ENCODE peak calls at places on chromosomes 6 and 20, in ten cellular contexts. E, X, C, O, M, L, S, F, U and Y are unnamed samples.
A peak's percentile ranks its signal among the peaks of the same experiment; 100 is the strongest.

GRCh38 chr20:25699914-25700313 is 3.3 kb upstream of the ZNF337 start:
- DNase-seq in F (no peak), M (no peak), O (no peak), U (no peak), L (no peak), X (no peak), E (no peak), S (peak; percentile 53), C (no peak), Y (no peak)

GRCh38 chr6:127118505-127119360 is at the start of gene RSPO3:
- DNase-seq in O (peak; percentile 65), X (peak; percentile 62), L (no peak), F (peak; percentile 70), U (no peak), S (peak; percentile 81), M (no peak), C (no peak), E (no peak), Y (peak; percentile 7)

GRCh38 chr20:34268851-34269668 is 27.8 kb downstream of the ASIP start:
- DNase-seq in M (no peak), E (no peak), O (peak; percentile 35), S (no peak), L (peak; percentile 35), C (no peak), F (peak; percentile 71), U (no peak), X (peak; percentile 66), Y (peak; percentile 62)

GRCh38 chr20:57998276-57998675 is 230.2 kb downstream of the ANKRD60 start:
- DNase-seq in X (no peak), M (no peak), U (no peak), E (no peak), O (no peak), C (no peak), F (no peak), S (no peak), L (no peak), Y (no peak)

GRCh38 chr20:2757001-2757400 is 43.4 kb downstream of the CPXM1 start:
- DNase-seq in L (no peak), O (no peak), U (no peak), X (no peak), S (no peak), E (no peak), C (no peak), M (no peak), F (no peak), Y (no peak)

GRCh38 chr6:52161689-52162438 is 24.3 kb upstream of the IL17A start:
- DNase-seq in U (no peak), C (no peak), O (no peak), X (no peak), E (no peak), M (no peak), S (no peak), F (no peak), L (no peak), Y (no peak)

GRCh38 chr6:109073344-109074235 is 21.1 kb downstream of the SESN1 start:
- DNase-seq in F (no peak), O (peak; percentile 24), L (no peak), X (no peak), E (peak; percentile 9), U (no peak), M (peak; percentile 67), C (no peak), S (peak; percentile 45), Y (peak; percentile 78)

GRCh38 chr20:21102252-21102609 is 3.9 kb downstream of the LINC00237 start:
- DNase-seq in S (no peak), M (no peak), E (no peak), U (no peak), C (no peak), F (no peak), O (no peak), X (peak; percentile 57), L (no peak), Y (no peak)

GRCh38 chr6:24154121-24154520 is 28.1 kb downstream of the NRSN1 start:
- DNase-seq in M (no peak), X (no peak), F (no peak), O (no peak), L (no peak), U (no peak), E (no peak), C (no peak), S (peak; percentile 4), Y (no peak)

GRCh38 chr6:31728767-31729514 is at the start of gene DDAH2:
- DNase-seq in E (no peak), L (no peak), O (peak; percentile 48), U (no peak), X (no peak), C (no peak), F (no peak), S (no peak), M (no peak), Y (peak; percentile 42)

GRCh38 chr20:64142546-64142945 is 21.7 kb upstream of the MYT1 start:
- DNase-seq in M (no peak), L (peak; percentile 5), F (peak; percentile 38), E (no peak), X (no peak), C (no peak), S (no peak), U (no peak), O (no peak), Y (no peak)

DNA sequence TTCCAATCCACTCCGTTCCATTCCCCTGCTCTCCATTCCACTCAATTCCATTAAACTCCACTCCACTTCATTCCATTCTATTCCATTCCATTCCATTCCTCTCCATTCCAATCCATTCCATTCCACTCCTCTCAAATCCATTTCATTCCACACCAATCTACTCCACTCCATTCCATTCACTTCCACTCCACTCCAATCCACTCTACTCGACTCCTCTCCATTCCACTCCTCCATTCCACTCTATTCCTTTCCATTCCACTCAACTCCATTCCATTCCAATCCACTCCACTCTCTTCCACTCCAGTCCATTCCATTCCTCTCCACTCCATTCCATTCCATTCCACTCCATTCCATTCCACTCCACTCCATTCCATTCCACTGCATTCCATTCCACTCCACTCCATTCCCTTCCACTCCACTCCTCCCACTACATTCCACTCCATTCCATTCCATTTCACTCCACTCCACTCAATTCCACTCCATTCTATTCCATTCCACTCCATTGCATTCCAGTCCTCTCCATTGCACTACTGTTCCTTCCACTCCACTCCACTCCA is 22.6 kb upstream of the DEFB125 start:
- DNase-seq in M (no peak), C (no peak), O (no peak), U (no peak), X (no peak), E (no peak), L (no peak), S (no peak), F (no peak), Y (no peak)
- H3K9me3 ChIP-seq in M (peaks cover 68% of the 10 kb centered on the region), C (no peaks in the 10 kb centered on the region), O (no peaks in the 10 kb centered on the region), U (peaks cover 15% of the 10 kb centered on the region), X (peaks cover 85% of the 10 kb centered on the region), E (no peaks in the 10 kb centered on the region), L (no peaks in the 10 kb centered on the region), S (peaks cover 26% of the 10 kb centered on the region), F (no peaks in the 10 kb centered on the region), Y (peaks cover 16% of the 10 kb centered on the region)

GRCh38 chr6:830667-831327 is 137.9 kb upstream of the EXOC2 start:
- DNase-seq in C (no peak), L (no peak), U (no peak), M (no peak), X (no peak), S (no peak), O (no peak), F (no peak), E (no peak), Y (no peak)
- H3K9me3 ChIP-seq in C (no peaks in the 10 kb centered on the region), L (no peaks in the 10 kb centered on the region), U (no peaks in the 10 kb centered on the region), M (peaks cover 4% of the 10 kb centered on the region), X (peaks cover 6% of the 10 kb centered on the region), S (peaks cover 3% of the 10 kb centered on the region), O (no peaks in the 10 kb centered on the region), F (no peaks in the 10 kb centered on the region), E (no peaks in the 10 kb centered on the region), Y (no peaks in the 10 kb centered on the region)

DNA sequence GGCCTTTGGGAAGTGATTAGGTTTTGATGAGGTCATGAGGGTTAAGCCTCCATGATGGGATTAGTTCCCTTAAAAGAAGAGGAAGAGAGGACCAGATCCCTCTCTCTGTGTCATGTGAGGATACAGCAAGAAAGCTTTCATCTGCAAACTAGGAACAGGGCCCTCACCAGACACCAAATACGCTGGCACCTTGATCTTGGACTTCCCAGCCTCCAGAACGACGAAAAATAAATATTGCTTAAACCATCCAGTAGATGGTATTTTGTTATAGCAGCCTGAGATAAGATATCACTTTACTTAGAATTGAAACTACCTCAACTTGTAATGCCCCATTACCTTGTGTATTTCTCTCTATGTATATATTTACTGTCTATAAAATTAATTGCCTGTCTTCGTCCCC is 65.4 kb upstream of the NNAT start:
- DNase-seq in S (no peak), M (no peak), O (no peak), E (no peak), C (no peak), L (no peak), X (no peak), F (no peak), U (no peak), Y (no peak)
- H3K9me3 ChIP-seq in S (peaks cover 52% of the 10 kb centered on the region), M (peaks cover 4% of the 10 kb centered on the region), O (peaks cover 14% of the 10 kb centered on the region), E (no peaks in the 10 kb centered on the region), C (peaks cover 46% of the 10 kb centered on the region), L (no peaks in the 10 kb centered on the region), X (no peaks in the 10 kb centered on the region), F (peaks cover 5% of the 10 kb centered on the region), U (no peaks in the 10 kb centered on the region), Y (peaks cover 18% of the 10 kb centered on the region)

GRCh38 chr6:169088761-169089160 is 164.9 kb downstream of the THBS2 start:
- DNase-seq in M (no peak), X (no peak), L (no peak), E (no peak), U (no peak), O (no peak), S (no peak), F (no peak), C (no peak), Y (no peak)
- H3K9me3 ChIP-seq in M (peaks cover 38% of the 10 kb centered on the region), X (peaks cover 12% of the 10 kb centered on the region), L (no peaks in the 10 kb centered on the region), E (no peaks in the 10 kb centered on the region), U (peaks cover 2% of the 10 kb centered on the region), O (no peaks in the 10 kb centered on the region), S (peaks cover 18% of the 10 kb centered on the region), F (peaks cover 6% of the 10 kb centered on the region), C (peaks cover 15% of the 10 kb centered on the region), Y (peaks cover 17% of the 10 kb centered on the region)

DNA sequence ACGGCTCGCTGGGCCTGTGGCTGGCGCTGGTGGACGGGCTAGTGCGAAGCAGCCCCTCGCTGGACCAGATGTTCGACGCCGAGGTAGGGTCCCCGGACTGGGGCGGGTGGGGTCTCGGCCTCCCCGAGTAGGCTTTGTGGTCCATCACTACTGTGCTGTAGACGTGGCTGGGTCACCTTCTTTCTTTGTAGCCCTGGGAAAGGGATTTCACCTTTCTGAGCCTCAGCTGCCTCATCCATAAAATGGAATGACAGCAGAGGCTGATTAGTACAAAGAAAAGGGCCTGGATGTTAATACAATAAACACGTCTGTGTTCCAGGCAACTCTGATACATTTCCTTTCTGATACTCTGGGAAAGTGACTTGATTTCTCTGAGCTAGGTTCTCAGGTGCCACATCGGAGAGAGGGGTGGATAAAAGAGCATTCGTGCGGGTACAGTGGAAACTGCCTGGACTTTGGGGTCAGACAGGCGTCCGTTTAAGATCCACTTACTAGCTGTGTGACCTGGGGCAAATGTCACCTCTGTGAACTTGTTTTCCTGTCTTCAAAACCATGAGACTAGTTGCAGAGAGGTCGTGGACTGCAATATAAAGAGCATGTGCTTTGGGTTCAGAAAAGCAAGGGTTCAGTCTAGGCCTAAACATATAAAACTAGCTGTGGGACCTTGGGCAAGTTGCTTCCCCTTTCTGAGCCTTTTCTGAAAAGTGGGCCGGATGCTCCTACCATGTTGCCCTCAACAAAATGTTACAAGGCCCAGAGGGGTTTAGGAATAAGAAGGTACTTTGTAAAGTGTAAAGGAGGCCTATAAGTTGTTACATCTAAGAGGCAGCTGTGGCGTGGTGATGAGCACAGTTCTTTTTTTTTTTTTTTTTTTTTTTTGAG is 896 bp downstream of the SYS1 start:
- DNase-seq in X (peak; percentile 24), M (no peak), C (peak; percentile 49), O (no peak), F (no peak), E (no peak), U (no peak), L (no peak), S (no peak), Y (no peak)
- H3K9me3 ChIP-seq in X (no peaks in the 10 kb centered on the region), M (no peaks in the 10 kb centered on the region), C (no peaks in the 10 kb centered on the region), O (no peaks in the 10 kb centered on the region), F (no peaks in the 10 kb centered on the region), E (no peaks in the 10 kb centered on the region), U (no peaks in the 10 kb centered on the region), L (no peaks in the 10 kb centered on the region), S (no peaks in the 10 kb centered on the region), Y (no peaks in the 10 kb centered on the region)